ENCODE peak calls at places on chromosomes 1 and 21, in five cellular contexts. K, D, I, M and C are unnamed samples.

GRCh38 chr1:99600782-99601181 is 45.1 kb upstream of the PALMD start:
- DNase-seq in I (no peak), K (no peak), M (no peak), D (no peak), C (no peak)

GRCh38 chr1:64875101-64875500 is 91.2 kb downstream of the JAK1 start:
- DNase-seq in M (no peak), D (no peak), K (no peak), I (no peak), C (no peak)

GRCh38 chr1:7538033-7538432 is 233.1 kb upstream of the VAMP3 start:
- DNase-seq in K (no peak), M (peak), I (no peak), D (no peak), C (no peak)

GRCh38 chr1:5419501-5419900 is 572.7 kb downstream of the NPHP4 start:
- DNase-seq in D (no peak), I (no peak), M (no peak), K (no peak), C (no peak)

GRCh38 chr1:67053785-67054759 is at the start of gene SLC35D1:
- DNase-seq in I (peak), D (peak), K (peak), M (peak), C (peak)

GRCh38 chr1:88509369-88509768 is 174.7 kb upstream of the PKN2 start:
- DNase-seq in M (no peak), I (no peak), D (no peak), K (no peak), C (no peak)

GRCh38 chr1:22774483-22775182 is 64.0 kb downstream of the EPHB2 start:
- DNase-seq in D (no peak), K (no peak), M (no peak), I (no peak), C (no peak)

GRCh38 chr1:165632152-165632469 is 1.1 kb downstream of the MGST3 start:
- DNase-seq in D (no peak), I (no peak), K (no peak), M (no peak), C (no peak)

GRCh38 chr1:62082456-62083363 is 111.9 kb upstream of the L1TD1 start:
- DNase-seq in I (no peak), D (peak), M (peak), K (peak), C (no peak)

GRCh38 chr1:83901547-83902155 is 97.3 kb downstream of the TTLL7 start:
- DNase-seq in K (peak), M (no peak), D (peak), I (no peak), C (no peak)

GRCh38 chr1:100443739-100444571 is 91.6 kb downstream of the CDC14A start:
- DNase-seq in K (peak), M (no peak), D (no peak), I (no peak), C (no peak)

GRCh38 chr1:22216210-22216883 is 73.5 kb upstream of the WNT4 start:
- DNase-seq in M (peak), K (no peak), D (no peak), I (no peak), C (no peak)

GRCh38 chr1:219185486-219186117 is 11.9 kb downstream of the LYPLAL1 start:
- DNase-seq in M (no peak), I (no peak), D (no peak), K (no peak), C (no peak)

GRCh38 chr1:54290443-54291184 is 90.6 kb downstream of the MRPL37 start:
- DNase-seq in D (no peak), M (no peak), I (no peak), K (no peak), C (no peak)

GRCh38 chr21:42096593-42096992 is 25.5 kb downstream of the UMODL1 start:
- DNase-seq in I (no peak), M (no peak), D (no peak), K (no peak), C (peak)

GRCh38 chr1:99152132-99152531 is 112.2 kb upstream of the PLPPR4 start:
- DNase-seq in D (no peak), K (no peak), I (no peak), M (no peak), C (no peak)

GRCh38 chr21:38323721-38324591 is 67.2 kb downstream of the KCNJ15 start:
- DNase-seq in M (peak), D (peak), I (no peak), K (peak), C (peak)

GRCh38 chr1:234890694-234891093 is 237.9 kb downstream of the TOMM20 start:
- DNase-seq in M (no peak), K (no peak), D (no peak), I (no peak), C (no peak)

GRCh38 chr1:186152227-186152944 is 222.7 kb downstream of the TPR start:
- DNase-seq in I (peak), D (no peak), M (no peak), K (peak), C (no peak)

GRCh38 chr1:53278294-53278693 is 40.0 kb upstream of the MAGOH start:
- DNase-seq in I (no peak), M (peak), K (peak), D (peak), C (no peak)

GRCh38 chr21:43965911-43966585 is 46.1 kb upstream of the TRAPPC10 start:
- DNase-seq in D (no peak), M (no peak), I (no peak), K (no peak), C (no peak)

GRCh38 chr21:30340714-30341573 is 3.5 kb upstream of the KRTAP27-1 start:
- DNase-seq in K (peak), I (peak), D (peak), M (peak), C (no peak)

GRCh38 chr1:37410080-37410479 is 64.3 kb upstream of the ZC3H12A start:
- DNase-seq in M (peak), D (no peak), I (no peak), K (no peak), C (no peak)

GRCh38 chr1:220877348-220878095 is 1.7 kb upstream of the HLX start:
- DNase-seq in M (no peak), K (no peak), D (no peak), I (no peak), C (no peak)

GRCh38 chr1:226643167-226643566 is 94.6 kb downstream of the STUM start:
- DNase-seq in K (peak), M (no peak), I (peak), D (no peak), C (no peak)

GRCh38 chr1:13829152-13829769 is 129.3 kb downstream of the PRDM2 start:
- DNase-seq in K (no peak), M (no peak), I (peak), D (no peak), C (no peak)

GRCh38 chr1:214494706-214495105 is 56.7 kb downstream of the PTPN14 start:
- DNase-seq in M (no peak), D (no peak), K (peak), I (peak), C (no peak)

GRCh38 chr1:3910049-3910731 is 10.1 kb upstream of the C1orf174 start:
- DNase-seq in K (no peak), D (peak), M (peak), I (no peak), C (no peak)

GRCh38 chr1:24764848-24765247 is 19.6 kb downstream of the CLIC4 start:
- DNase-seq in I (no peak), M (no peak), D (no peak), K (no peak), C (no peak)

GRCh38 chr1:48947761-48948537 is 171.3 kb upstream of the BEND5 start:
- DNase-seq in M (peak), D (no peak), K (no peak), I (no peak), C (peak)

GRCh38 chr1:7576946-7577657 is 194.0 kb upstream of the VAMP3 start:
- DNase-seq in M (no peak), K (no peak), D (no peak), I (peak), C (no peak)

GRCh38 chr1:37741130-37741529 is 23.8 kb downstream of the EPHA10 start:
- DNase-seq in M (no peak), K (no peak), I (peak), D (no peak), C (no peak)

GRCh38 chr1:215081566-215082531 is 688 bp upstream of the KCNK2 start:
- DNase-seq in M (no peak), D (no peak), I (no peak), K (no peak), C (no peak)

GRCh38 chr1:186722711-186723309 is 42.6 kb upstream of the PTGS2 start:
- DNase-seq in M (peak), I (peak), K (no peak), D (peak), C (no peak)

GRCh38 chr1:151547119-151547899 is 7.2 kb downstream of the TUFT1 start:
- DNase-seq in K (peak), I (peak), M (no peak), D (no peak), C (no peak)

GRCh38 chr21:41816583-41817165 is 49.8 kb upstream of the RIPK4 start:
- DNase-seq in I (no peak), D (peak), M (peak), K (peak), C (peak)

GRCh38 chr1:234619071-234619480 is 9.1 kb upstream of the IRF2BP2 start:
- DNase-seq in I (no peak), D (peak), K (no peak), M (peak), C (no peak)

GRCh38 chr1:99252630-99253029 is 11.7 kb upstream of the PLPPR4 start:
- DNase-seq in D (no peak), M (no peak), K (no peak), I (no peak), C (no peak)